ENCODE peak calls at places on chromosome 19, in five cellular contexts. X, A, U, J and V are unnamed samples.

GRCh38 chr19:10690351-10690781 is 10.9 kb upstream of the QTRT1 start:
- DNase-seq in X (no peak), A (no peak), U (no peak), J (no peak), V (no peak)

GRCh38 chr19:45306040-45306439 is 16.6 kb downstream of the CKM start:
- DNase-seq in X (no peak), A (no peak), U (no peak), J (no peak), V (no peak)

GRCh38 chr19:49976496-49976895 is 15.5 kb upstream of the SIGLEC11 start:
- DNase-seq in X (no peak), A (no peak), U (no peak), J (no peak), V (no peak)

GRCh38 chr19:29121684-29122083 is 91.3 kb downstream of the UQCRFS1 start:
- DNase-seq in X (no peak), A (peak; percentile 1), U (no peak), J (no peak), V (no peak)

GRCh38 chr19:44722131-44723121 is 23.5 kb downstream of the CEACAM16 start:
- DNase-seq in X (no peak), A (no peak), U (no peak), J (no peak), V (no peak)

GRCh38 chr19:22882797-22883196 is 50.7 kb downstream of the ZNF723 start:
- DNase-seq in X (no peak), A (peak; percentile 43), U (no peak), J (no peak), V (no peak)

GRCh38 chr19:2276429-2276989 is 5.5 kb downstream of the PEAK3 start:
- DNase-seq in X (no peak), A (no peak), U (no peak), J (no peak), V (no peak)

GRCh38 chr19:17128403-17128802 is 52.8 kb downstream of the MYO9B start:
- DNase-seq in X (no peak), A (no peak), U (no peak), J (no peak), V (no peak)

GRCh38 chr19:31354316-31354715 is 5.1 kb upstream of the TSHZ3 start:
- DNase-seq in X (no peak), A (no peak), U (no peak), J (no peak), V (no peak)